ENCODE peak calls at places on chromosomes 4 and X, in five cellular contexts. V, L, S, Q and T are unnamed samples.

GRCh38 chrX:54116391-54116790 is 66.7 kb downstream of the FAM120C start:
- DNase-seq in V (no peak), L (no peak), S (no peak), Q (no peak), T (no peak)

GRCh38 chr4:84639143-84639542 is 56.2 kb downstream of the CDS1 start:
- DNase-seq in V (no peak), L (no peak), S (peak; percentile 5), Q (no peak), T (no peak)

GRCh38 chr4:140662082-140662869 is 93.5 kb upstream of the UCP1 start:
- DNase-seq in V (no peak), L (no peak), S (no peak), Q (no peak), T (no peak)

GRCh38 chr4:14383652-14384051 is 618.6 kb upstream of the CPEB2 start:
- DNase-seq in V (no peak), L (no peak), S (no peak), Q (no peak), T (no peak)

GRCh38 chrX:69107231-69107739 is 58.0 kb downstream of the PJA1 start:
- DNase-seq in V (no peak), L (peak; percentile 61), S (no peak), Q (no peak), T (no peak)

GRCh38 chr4:149999485-150000074 is 78.7 kb upstream of the DCLK2 start:
- DNase-seq in V (no peak), L (peak; percentile 88), S (peak; percentile 55), Q (peak; percentile 11), T (peak; percentile 10)

GRCh38 chrX:42694260-42694815 is 83.6 kb downstream of the PPP1R2C start:
- DNase-seq in V (no peak), L (no peak), S (peak; percentile 0), Q (no peak), T (no peak)

GRCh38 chr4:135515295-135515694 is 1313.7 kb upstream of the PABPC4L start:
- DNase-seq in V (no peak), L (peak; percentile 2), S (no peak), Q (no peak), T (no peak)

GRCh38 chr4:175386776-175387507 is 425.1 kb downstream of the GPM6A start:
- DNase-seq in V (no peak), L (no peak), S (peak; percentile 13), Q (no peak), T (no peak)

GRCh38 chrX:41452565-41452964 is 5.4 kb downstream of the NYX start:
- DNase-seq in V (no peak), L (no peak), S (no peak), Q (no peak), T (no peak)

GRCh38 chrX:13570245-13570573 is 808 bp downstream of the EGFL6 start:
- DNase-seq in V (no peak), L (no peak), S (no peak), Q (no peak), T (no peak)

GRCh38 chrX:39813631-39814246 is 284.0 kb downstream of the BCOR start:
- DNase-seq in V (no peak), L (peak; percentile 89), S (no peak), Q (no peak), T (no peak)

GRCh38 chr4:37661643-37662221 is 24.4 kb downstream of the RELL1 start:
- DNase-seq in V (peak; percentile 61), L (no peak), S (no peak), Q (no peak), T (no peak)

GRCh38 chr4:76198411-76199237 is 15.0 kb downstream of the SCARB2 start:
- DNase-seq in V (peak; percentile 56), L (peak; percentile 88), S (peak; percentile 95), Q (peak; percentile 41), T (peak; percentile 63)

GRCh38 chr4:155805016-155805415 is 46.2 kb downstream of the GUCY1B1 start:
- DNase-seq in V (no peak), L (peak; percentile 39), S (no peak), Q (no peak), T (no peak)

GRCh38 chr4:15469402-15470148 is at the start of gene CC2D2A:
- DNase-seq in V (no peak), L (peak; percentile 79), S (no peak), Q (peak; percentile 15), T (no peak)

GRCh38 chrX:39018526-39018925 is 217.3 kb downstream of the MID1IP1 start:
- DNase-seq in V (no peak), L (no peak), S (no peak), Q (no peak), T (no peak)

GRCh38 chrX:72169008-72169728 is 12.4 kb upstream of the PIN4 start:
- DNase-seq in V (no peak), L (peak; percentile 12), S (peak; percentile 46), Q (no peak), T (no peak)

GRCh38 chr4:87559090-87559837 is 30.1 kb upstream of the SPARCL1 start:
- DNase-seq in V (no peak), L (no peak), S (peak; percentile 83), Q (no peak), T (peak; percentile 10)

GRCh38 chr4:156476359-156476758 is 495.2 kb downstream of the PDGFC start:
- DNase-seq in V (peak; percentile 93), L (peak; percentile 85), S (no peak), Q (no peak), T (no peak)

GRCh38 chr4:70531981-70532380 is 13.6 kb downstream of the AMTN start:
- DNase-seq in V (no peak), L (no peak), S (peak; percentile 15), Q (no peak), T (no peak)

GRCh38 chr4:8323947-8324555 is 54.5 kb downstream of the HTRA3 start:
- DNase-seq in V (no peak), L (no peak), S (no peak), Q (no peak), T (no peak)

GRCh38 chr4:20552004-20552403 is 148.3 kb upstream of the PACRGL start:
- DNase-seq in V (no peak), L (no peak), S (no peak), Q (no peak), T (no peak)

GRCh38 chr4:112038861-112039260 is 106.4 kb upstream of the FAM241A start:
- DNase-seq in V (no peak), L (no peak), S (no peak), Q (no peak), T (no peak)

GRCh38 chr4:16461362-16461761 is 235.1 kb upstream of the TAPT1 start:
- DNase-seq in V (no peak), L (no peak), S (no peak), Q (no peak), T (no peak)

GRCh38 chr4:102438396-102438795 is 62.8 kb upstream of the NFKB1 start:
- DNase-seq in V (no peak), L (peak; percentile 6), S (no peak), Q (no peak), T (no peak)

GRCh38 chr4:123399638-123400358 is 3.2 kb downstream of the SPRY1 start:
- DNase-seq in V (no peak), L (peak; percentile 58), S (peak; percentile 11), Q (no peak), T (no peak)

DNA sequence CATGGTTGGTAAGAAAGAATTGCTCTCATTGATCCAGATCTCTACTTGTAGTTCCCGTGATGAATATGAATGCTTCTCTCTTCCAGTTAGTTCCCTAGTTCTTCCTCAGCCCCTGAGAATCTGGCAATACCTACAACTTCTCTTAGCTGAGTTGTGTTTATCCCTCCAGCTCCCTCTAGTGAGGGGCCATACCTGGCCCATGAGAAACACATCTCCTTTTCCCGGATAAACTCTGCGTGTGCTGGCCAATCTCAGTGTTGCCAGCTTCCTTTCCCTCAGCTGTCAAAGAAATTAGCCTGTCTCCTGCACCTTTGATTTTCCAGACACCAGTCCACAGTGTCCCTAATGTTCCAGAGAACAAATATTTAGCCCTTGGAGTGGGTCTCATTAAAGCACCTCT is 5.7 kb downstream of the CBLL2 start:
- DNase-seq in V (no peak), L (peak; percentile 0), S (no peak), Q (no peak), T (no peak)
- TF ChIP-seq CTCF in V (peak; percentile 13), L (no peak), S (no peak), Q (no peak), T (no peak)

GRCh38 chr4:147984778-147985138 is 252.9 kb downstream of the ARHGAP10 start:
- DNase-seq in V (no peak), L (no peak), S (no peak), Q (no peak), T (no peak)

GRCh38 chr4:147981305-147981704 is 249.4 kb downstream of the ARHGAP10 start:
- DNase-seq in V (no peak), L (no peak), S (peak; percentile 83), Q (no peak), T (no peak)

GRCh38 chr4:147985376-147985775 is 253.5 kb downstream of the ARHGAP10 start:
- DNase-seq in V (no peak), L (no peak), S (no peak), Q (no peak), T (no peak)

GRCh38 chr4:147987252-147987651 is 255.4 kb downstream of the ARHGAP10 start:
- DNase-seq in V (no peak), L (no peak), S (peak; percentile 31), Q (no peak), T (no peak)

GRCh38 chr4:147984065-147984777 is 252.3 kb downstream of the ARHGAP10 start:
- DNase-seq in V (no peak), L (peak; percentile 71), S (peak; percentile 57), Q (peak; percentile 6), T (peak; percentile 42)
- TF ChIP-seq CTCF in V (peak; percentile 85), L (peak; percentile 84), S (peak; percentile 59), Q (peak; percentile 67), T (peak; percentile 59)

GRCh38 chrX:133335027-133335426 is 80.3 kb downstream of the GPC4 start:
- DNase-seq in V (no peak), L (peak; percentile 35), S (peak; percentile 3), Q (peak; percentile 29), T (peak; percentile 1)
- TF ChIP-seq CTCF in V (peak; percentile 52), L (peak; percentile 16), S (peak; percentile 25), Q (peak; percentile 74), T (no peak)

GRCh38 chr4:151099226-151099975 is at the start of gene RPS3A:
- DNase-seq in V (peak; percentile 82), L (peak; percentile 99), S (peak; percentile 99), Q (peak; percentile 98), T (peak; percentile 88)
- TF ChIP-seq CTCF in V (peak; percentile 85), L (peak; percentile 88), S (peak; percentile 88), Q (peak; percentile 82), T (peak; percentile 97)

GRCh38 chr4:94669672-94670664 is 87.8 kb upstream of the BMPR1B start:
- DNase-seq in V (no peak), L (no peak), S (no peak), Q (no peak), T (no peak)
- TF ChIP-seq CTCF in V (no peak), L (no peak), S (no peak), Q (no peak), T (no peak)

DNA sequence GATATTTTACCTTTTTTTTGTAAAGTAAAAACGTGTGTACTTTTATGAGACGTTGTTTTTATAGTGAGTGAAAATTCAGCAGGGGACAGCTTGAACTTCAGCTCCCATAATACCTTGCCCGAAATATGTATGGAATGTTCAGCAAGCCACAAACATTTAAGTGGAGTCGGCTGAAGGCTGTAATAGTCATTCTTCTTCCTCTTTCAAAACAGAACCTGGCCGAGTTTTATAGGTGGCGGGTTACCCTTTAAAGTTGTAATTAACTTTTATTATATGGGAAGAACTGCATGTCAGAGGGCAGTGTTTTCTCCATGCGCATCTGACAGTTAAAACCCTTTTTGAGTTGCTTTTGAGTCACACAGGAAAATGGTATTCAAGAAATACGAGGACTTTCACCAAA is 50.7 kb downstream of the CLDN34 start:
- DNase-seq in V (peak; percentile 64), L (peak; percentile 69), S (no peak), Q (no peak), T (no peak)
- TF ChIP-seq CTCF in V (peak; percentile 16), L (no peak), S (no peak), Q (no peak), T (no peak)

GRCh38 chrX:30713061-30713525 is 59.9 kb downstream of the GK start:
- DNase-seq in V (no peak), L (peak; percentile 84), S (peak; percentile 78), Q (peak; percentile 60), T (peak; percentile 55)
- TF ChIP-seq CTCF in V (peak; percentile 71), L (peak; percentile 75), S (peak; percentile 26), Q (peak; percentile 87), T (peak; percentile 8)